ENCODE peak calls at places on chromosomes 5 and 9, in seven cellular contexts. S is fibroblast of mammary gland, Q is left ventricle myocardium inferior, E is mesendoderm, N is AG04450, F is endothelial cell of umbilical vein, K is GM23338. M is an unnamed sample.

GRCh38 chr9:19371942-19372341 is 8.1 kb downstream of the RPS6 start:
- DNase-seq in S (no peak), Q (no peak), E (peak; percentile 45), N (no peak), F (no peak), K (peak; percentile 46), M (no peak)

GRCh38 chr9:3478549-3478953 is 47.2 kb downstream of the RFX3 start:
- DNase-seq in S (no peak), Q (no peak), E (peak; percentile 81), N (no peak), F (peak; percentile 76), K (peak; percentile 37), M (no peak)

GRCh38 chr5:44506561-44506960 is 117.3 kb upstream of the FGF10 start:
- DNase-seq in S (no peak), Q (no peak), E (peak; percentile 90), N (no peak), F (no peak), K (no peak), M (no peak)

GRCh38 chr9:84670106-84670800 is 724 bp downstream of the NTRK2 start:
- DNase-seq in S (no peak), Q (peak; percentile 30), E (peak; percentile 56), N (no peak), F (no peak), K (peak; percentile 75), M (no peak)

GRCh38 chr9:137820161-137820855 is 57.3 kb upstream of the CACNA1B start:
- DNase-seq in S (peak; percentile 15), Q (no peak), E (no peak), N (no peak), F (no peak), K (no peak), M (no peak)

GRCh38 chr5:6722015-6722414 is 8.8 kb downstream of the TENT4A start:
- DNase-seq in S (peak; percentile 31), Q (no peak), E (no peak), N (no peak), F (peak; percentile 39), K (no peak), M (peak; percentile 58)

GRCh38 chr9:114080773-114081440 is 2.8 kb upstream of the AMBP start:
- DNase-seq in S (no peak), Q (no peak), E (no peak), N (no peak), F (no peak), K (no peak), M (no peak)

GRCh38 chr9:120110520-120110919 is 469.4 kb downstream of the CDK5RAP2 start:
- DNase-seq in S (no peak), Q (no peak), E (no peak), N (no peak), F (no peak), K (no peak), M (no peak)

GRCh38 chr5:180494510-180495181 is 467 bp downstream of the CNOT6 start:
- DNase-seq in S (no peak), Q (peak; percentile 44), E (peak; percentile 36), N (no peak), F (peak; percentile 50), K (peak; percentile 56), M (peak; percentile 28)

GRCh38 chr9:123928471-123929176 is 1.3 kb downstream of the DENND1A start:
- DNase-seq in S (peak; percentile 69), Q (no peak), E (no peak), N (no peak), F (peak; percentile 17), K (no peak), M (peak; percentile 45)

GRCh38 chr9:135947582-135947981 is 13.6 kb downstream of the UBAC1 start:
- DNase-seq in S (no peak), Q (no peak), E (no peak), N (no peak), F (no peak), K (no peak), M (no peak)

GRCh38 chr9:28927711-28928110 is 1354.4 kb upstream of the C9orf72 start:
- DNase-seq in S (no peak), Q (no peak), E (peak; percentile 65), N (no peak), F (no peak), K (no peak), M (no peak)

GRCh38 chr5:93604119-93604963 is 21.3 kb downstream of the NR2F1 start:
- DNase-seq in S (peak; percentile 52), Q (no peak), E (no peak), N (no peak), F (no peak), K (peak; percentile 69), M (peak; percentile 75)

GRCh38 chr5:93602261-93603149 is 19.5 kb downstream of the NR2F1 start:
- DNase-seq in S (no peak), Q (no peak), E (peak; percentile 90), N (no peak), F (no peak), K (peak; percentile 87), M (peak; percentile 71)

GRCh38 chr5:93601433-93602175 is 18.6 kb downstream of the NR2F1 start:
- DNase-seq in S (peak; percentile 52), Q (no peak), E (no peak), N (no peak), F (no peak), K (peak; percentile 74), M (peak; percentile 90)

GRCh38 chr5:93603191-93603590 is 20.2 kb downstream of the NR2F1 start:
- DNase-seq in S (no peak), Q (no peak), E (no peak), N (no peak), F (no peak), K (peak; percentile 52), M (peak; percentile 20)

DNA sequence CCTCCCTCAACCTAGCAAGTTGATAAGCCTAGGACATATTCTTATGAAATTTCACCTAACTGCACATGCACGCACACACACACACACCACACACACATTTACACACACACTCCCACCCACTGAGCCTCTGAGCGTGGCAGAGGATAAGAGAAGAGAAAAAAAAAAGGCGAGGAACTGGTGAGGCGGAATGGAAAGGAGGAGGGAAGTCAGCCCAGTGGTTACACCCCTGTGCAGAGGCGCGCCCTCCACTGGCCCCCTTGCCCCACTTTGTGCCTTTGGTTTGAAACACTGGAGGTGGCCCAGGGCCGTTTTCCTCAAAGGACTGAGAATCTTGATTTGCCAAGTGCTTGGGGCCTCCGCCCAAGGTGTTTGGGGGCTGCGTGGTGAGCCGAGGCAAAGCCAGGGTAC is 20.7 kb downstream of the NR2F1 start:
- DNase-seq in S (no peak), Q (no peak), E (no peak), N (no peak), F (no peak), K (peak; percentile 67), M (peak; percentile 51)
- H3K4me3 ChIP-seq in S (peak overlapping the region; percentile 35), Q (peak overlapping the region; percentile 20), E (no peak overlapping the region), N (peak overlapping the region; percentile 47), F (no peak overlapping the region), K (peak overlapping the region; percentile 42), M (peak overlapping the region; percentile 51)

GRCh38 chr5:141559481-141559880 is 59.3 kb downstream of the DIAPH1 start:
- DNase-seq in S (peak; percentile 82), Q (no peak), E (peak; percentile 30), N (no peak), F (peak; percentile 4), K (no peak), M (peak; percentile 66)

GRCh38 chr5:141557681-141558136 is 61.1 kb downstream of the DIAPH1 start:
- DNase-seq in S (peak; percentile 100), Q (peak; percentile 89), E (peak; percentile 96), N (peak; percentile 97), F (peak; percentile 94), K (peak; percentile 95), M (peak; percentile 98)

GRCh38 chr5:141558150-141558549 is 60.6 kb downstream of the DIAPH1 start:
- DNase-seq in S (peak; percentile 31), Q (no peak), E (peak; percentile 42), N (no peak), F (no peak), K (peak; percentile 48), M (peak; percentile 31)

GRCh38 chr5:141560141-141560540 is 58.7 kb downstream of the DIAPH1 start:
- DNase-seq in S (peak; percentile 19), Q (no peak), E (peak; percentile 41), N (no peak), F (peak; percentile 64), K (peak; percentile 38), M (peak; percentile 20)

DNA sequence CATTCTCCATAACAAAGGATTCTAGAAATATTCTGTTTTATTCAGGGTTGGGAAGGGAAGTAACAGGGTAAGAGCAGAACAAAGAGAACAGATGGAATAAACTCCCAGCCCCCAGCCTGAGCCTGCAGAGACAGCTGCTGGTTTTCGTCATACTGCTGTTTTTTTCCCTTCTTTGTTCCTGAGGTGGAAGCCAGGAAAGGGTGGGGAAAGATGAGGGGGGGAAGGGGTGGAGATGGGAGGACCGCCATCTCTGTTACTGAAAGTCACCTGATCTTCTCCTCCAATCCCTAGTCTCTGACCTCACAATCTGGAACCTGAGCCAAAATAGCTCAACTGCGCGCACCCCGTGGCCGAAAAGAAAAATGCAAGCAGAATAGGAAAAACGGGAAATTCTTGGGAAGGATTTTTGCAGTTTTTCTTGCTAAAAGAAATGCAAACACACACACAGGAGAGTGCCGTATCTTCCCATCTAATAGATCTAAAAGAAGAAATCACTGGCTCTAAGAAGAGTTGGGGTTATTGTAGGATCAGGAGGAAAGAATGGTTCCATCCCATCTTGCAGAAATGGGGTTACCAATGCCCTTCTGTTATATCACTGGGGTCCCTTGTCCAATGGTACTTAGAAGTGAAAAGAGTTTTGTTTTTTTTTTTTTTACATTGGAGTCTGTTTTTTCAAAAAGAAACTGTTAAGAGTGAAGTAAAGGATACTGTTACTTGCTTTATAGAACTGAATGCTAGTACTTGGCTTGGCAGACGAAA is 57.9 kb downstream of the DIAPH1 start:
- DNase-seq in S (peak; percentile 98), Q (peak; percentile 82), E (peak; percentile 99), N (peak; percentile 97), F (peak; percentile 99), K (peak; percentile 98), M (peak; percentile 99)
- H3K4me3 ChIP-seq in S (no peak overlapping the region), Q (peak overlapping the region; percentile 47), E (no peak overlapping the region), N (no peak overlapping the region), F (peak overlapping the region; percentile 25), K (peak overlapping the region; percentile 12), M (no peak overlapping the region)

GRCh38 chr5:62514510-62515119 is 64.0 kb upstream of the LRRC70 start:
- DNase-seq in S (no peak), Q (no peak), E (no peak), N (no peak), F (no peak), K (no peak), M (no peak)
- H3K4me3 ChIP-seq in S (no peak overlapping the region), Q (no peak overlapping the region), E (no peak overlapping the region), N (no peak overlapping the region), F (no peak overlapping the region), K (no peak overlapping the region), M (no peak overlapping the region)

DNA sequence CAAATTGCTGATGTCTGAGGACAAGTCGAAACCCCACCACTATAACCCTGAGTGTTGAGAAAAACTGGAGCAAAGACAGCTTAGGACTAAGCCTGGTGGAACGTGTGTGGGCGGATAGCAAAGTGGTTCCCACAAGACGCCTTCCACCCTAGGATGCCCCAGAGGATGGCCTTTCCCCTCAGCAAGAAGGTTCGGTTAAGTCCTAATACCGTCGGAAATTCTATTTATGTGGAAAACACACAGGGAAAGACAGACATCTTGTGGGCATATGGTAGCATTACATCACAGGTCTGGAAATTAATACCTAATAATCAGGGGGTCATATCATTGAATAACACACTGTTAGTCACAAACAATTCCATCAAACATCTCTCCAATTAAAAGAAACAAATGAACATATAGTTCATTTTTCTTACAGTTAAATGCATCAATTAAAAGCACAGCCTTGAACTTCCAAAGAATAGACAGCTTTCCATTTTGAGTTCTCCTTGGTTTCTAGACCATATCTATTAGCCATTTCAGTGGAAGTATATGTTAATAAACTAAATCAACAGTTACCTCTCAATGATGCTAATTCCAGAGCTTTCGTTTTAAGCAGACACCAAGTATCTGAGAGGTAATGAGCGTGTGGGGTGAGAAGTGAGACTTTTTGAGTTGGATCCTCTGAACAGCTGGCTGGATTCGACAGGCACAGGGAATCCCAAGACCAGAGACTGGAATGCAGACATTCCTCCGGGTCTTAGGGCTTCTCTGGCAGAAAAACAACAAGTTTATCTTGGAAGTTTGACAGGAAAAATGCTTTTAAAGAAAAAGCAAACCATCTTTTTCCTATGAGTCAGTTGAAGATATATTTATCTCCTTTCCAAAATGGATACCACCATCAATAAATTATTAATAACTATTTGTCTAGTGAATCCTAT is 2.9 kb upstream of the ICE1 start:
- DNase-seq in S (peak; percentile 96), Q (no peak), E (peak; percentile 66), N (peak; percentile 50), F (peak; percentile 61), K (peak; percentile 79), M (peak; percentile 80)
- H3K4me3 ChIP-seq in S (no peak overlapping the region), Q (no peak overlapping the region), E (no peak overlapping the region), N (no peak overlapping the region), F (no peak overlapping the region), K (no peak overlapping the region), M (peak overlapping the region; percentile 28)

M was measured in fibroblast of villous mesenchyme.